ENCODE peak calls at places on chromosomes 16 and 17, in ten cellular contexts. One of them, this sample, is unnamed.

GRCh38 chr16:11327277-11328171 is 17.7 kb upstream of the RMI2 start:
- DNase-seq in substantia nigra: no peak
- DNase-seq in stimulated activated CD4-positive, alpha-beta T cell treated with anti-CD3 and anti-CD28 coated beads, Interleukin-15, amount 100 ng/mL, for 1 hour: no peak
- DNase-seq in T-helper 1 cell: no peak
- DNase-seq in heart left ventricle: peak
- DNase-seq in hepatocyte: no peak
- DNase-seq in head of caudate nucleus: no peak
- DNase-seq in MG63: no peak
- DNase-seq in stimulated activated CD8-positive, alpha-beta memory T cell treated with anti-CD3 and anti-CD28 coated beads, Interleukin-4, amount 100 ng/mL, for 1 hour: no peak
- DNase-seq in GM04504: no peak
- DNase-seq in this sample: no peak

GRCh38 chr16:69520413-69520799 is 45.4 kb upstream of the NFAT5 start:
- DNase-seq in substantia nigra: no peak
- DNase-seq in stimulated activated CD4-positive, alpha-beta T cell treated with anti-CD3 and anti-CD28 coated beads, Interleukin-15, amount 100 ng/mL, for 1 hour: no peak
- DNase-seq in T-helper 1 cell: no peak
- DNase-seq in heart left ventricle: no peak
- DNase-seq in hepatocyte: no peak
- DNase-seq in head of caudate nucleus: no peak
- DNase-seq in MG63: no peak
- DNase-seq in stimulated activated CD8-positive, alpha-beta memory T cell treated with anti-CD3 and anti-CD28 coated beads, Interleukin-4, amount 100 ng/mL, for 1 hour: no peak
- DNase-seq in GM04504: no peak
- DNase-seq in this sample: no peak

GRCh38 chr17:1644493-1645206 is 882 bp downstream of the SCARF1 start:
- DNase-seq in substantia nigra: no peak
- DNase-seq in stimulated activated CD4-positive, alpha-beta T cell treated with anti-CD3 and anti-CD28 coated beads, Interleukin-15, amount 100 ng/mL, for 1 hour: no peak
- DNase-seq in T-helper 1 cell: no peak
- DNase-seq in heart left ventricle: peak
- DNase-seq in hepatocyte: no peak
- DNase-seq in head of caudate nucleus: no peak
- DNase-seq in MG63: no peak
- DNase-seq in stimulated activated CD8-positive, alpha-beta memory T cell treated with anti-CD3 and anti-CD28 coated beads, Interleukin-4, amount 100 ng/mL, for 1 hour: no peak
- DNase-seq in GM04504: peak
- DNase-seq in this sample: no peak

GRCh38 chr17:16593356-16594102 is 24.5 kb upstream of the ZNF287 start:
- DNase-seq in substantia nigra: no peak
- DNase-seq in stimulated activated CD4-positive, alpha-beta T cell treated with anti-CD3 and anti-CD28 coated beads, Interleukin-15, amount 100 ng/mL, for 1 hour: no peak
- DNase-seq in T-helper 1 cell: no peak
- DNase-seq in heart left ventricle: no peak
- DNase-seq in hepatocyte: no peak
- DNase-seq in head of caudate nucleus: no peak
- DNase-seq in MG63: no peak
- DNase-seq in stimulated activated CD8-positive, alpha-beta memory T cell treated with anti-CD3 and anti-CD28 coated beads, Interleukin-4, amount 100 ng/mL, for 1 hour: no peak
- DNase-seq in GM04504: no peak
- DNase-seq in this sample: no peak

GRCh38 chr17:34314279-34314678 is 5.0 kb upstream of the CCL8 start:
- DNase-seq in substantia nigra: no peak
- DNase-seq in stimulated activated CD4-positive, alpha-beta T cell treated with anti-CD3 and anti-CD28 coated beads, Interleukin-15, amount 100 ng/mL, for 1 hour: no peak
- DNase-seq in T-helper 1 cell: no peak
- DNase-seq in heart left ventricle: no peak
- DNase-seq in hepatocyte: no peak
- DNase-seq in head of caudate nucleus: no peak
- DNase-seq in MG63: peak
- DNase-seq in stimulated activated CD8-positive, alpha-beta memory T cell treated with anti-CD3 and anti-CD28 coated beads, Interleukin-4, amount 100 ng/mL, for 1 hour: no peak
- DNase-seq in GM04504: no peak
- DNase-seq in this sample: no peak

GRCh38 chr16:80948886-80949502 is 57.7 kb downstream of the CMC2 start:
- DNase-seq in substantia nigra: no peak
- DNase-seq in stimulated activated CD4-positive, alpha-beta T cell treated with anti-CD3 and anti-CD28 coated beads, Interleukin-15, amount 100 ng/mL, for 1 hour: peak
- DNase-seq in T-helper 1 cell: no peak
- DNase-seq in heart left ventricle: peak
- DNase-seq in hepatocyte: peak
- DNase-seq in head of caudate nucleus: peak
- DNase-seq in MG63: no peak
- DNase-seq in stimulated activated CD8-positive, alpha-beta memory T cell treated with anti-CD3 and anti-CD28 coated beads, Interleukin-4, amount 100 ng/mL, for 1 hour: no peak
- DNase-seq in GM04504: no peak
- DNase-seq in this sample: peak

GRCh38 chr16:4825196-4825595 is 21.9 kb downstream of the GLYR1 start:
- DNase-seq in substantia nigra: no peak
- DNase-seq in stimulated activated CD4-positive, alpha-beta T cell treated with anti-CD3 and anti-CD28 coated beads, Interleukin-15, amount 100 ng/mL, for 1 hour: no peak
- DNase-seq in T-helper 1 cell: no peak
- DNase-seq in heart left ventricle: peak
- DNase-seq in hepatocyte: no peak
- DNase-seq in head of caudate nucleus: no peak
- DNase-seq in MG63: no peak
- DNase-seq in stimulated activated CD8-positive, alpha-beta memory T cell treated with anti-CD3 and anti-CD28 coated beads, Interleukin-4, amount 100 ng/mL, for 1 hour: no peak
- DNase-seq in GM04504: no peak
- DNase-seq in this sample: no peak

GRCh38 chr17:67829331-67829730 is 4.0 kb downstream of the BPTF start:
- DNase-seq in substantia nigra: no peak
- DNase-seq in stimulated activated CD4-positive, alpha-beta T cell treated with anti-CD3 and anti-CD28 coated beads, Interleukin-15, amount 100 ng/mL, for 1 hour: peak
- DNase-seq in T-helper 1 cell: peak
- DNase-seq in heart left ventricle: no peak
- DNase-seq in hepatocyte: no peak
- DNase-seq in head of caudate nucleus: no peak
- DNase-seq in MG63: no peak
- DNase-seq in stimulated activated CD8-positive, alpha-beta memory T cell treated with anti-CD3 and anti-CD28 coated beads, Interleukin-4, amount 100 ng/mL, for 1 hour: no peak
- DNase-seq in GM04504: no peak
- DNase-seq in this sample: no peak

GRCh38 chr16:14549789-14550153 is 80.3 kb downstream of the PARN start:
- DNase-seq in substantia nigra: no peak
- DNase-seq in stimulated activated CD4-positive, alpha-beta T cell treated with anti-CD3 and anti-CD28 coated beads, Interleukin-15, amount 100 ng/mL, for 1 hour: no peak
- DNase-seq in T-helper 1 cell: no peak
- DNase-seq in heart left ventricle: peak
- DNase-seq in hepatocyte: peak
- DNase-seq in head of caudate nucleus: no peak
- DNase-seq in MG63: no peak
- DNase-seq in stimulated activated CD8-positive, alpha-beta memory T cell treated with anti-CD3 and anti-CD28 coated beads, Interleukin-4, amount 100 ng/mL, for 1 hour: no peak
- DNase-seq in GM04504: no peak
- DNase-seq in this sample: no peak

GRCh38 chr17:69538795-69539194 is 124.3 kb downstream of the MAP2K6 start:
- DNase-seq in substantia nigra: no peak
- DNase-seq in stimulated activated CD4-positive, alpha-beta T cell treated with anti-CD3 and anti-CD28 coated beads, Interleukin-15, amount 100 ng/mL, for 1 hour: no peak
- DNase-seq in T-helper 1 cell: no peak
- DNase-seq in heart left ventricle: no peak
- DNase-seq in hepatocyte: no peak
- DNase-seq in head of caudate nucleus: no peak
- DNase-seq in MG63: no peak
- DNase-seq in stimulated activated CD8-positive, alpha-beta memory T cell treated with anti-CD3 and anti-CD28 coated beads, Interleukin-4, amount 100 ng/mL, for 1 hour: no peak
- DNase-seq in GM04504: no peak
- DNase-seq in this sample: no peak

GRCh38 chr17:44921122-44921882 is 6.0 kb upstream of the GFAP start:
- DNase-seq in substantia nigra: no peak
- DNase-seq in stimulated activated CD4-positive, alpha-beta T cell treated with anti-CD3 and anti-CD28 coated beads, Interleukin-15, amount 100 ng/mL, for 1 hour: no peak
- DNase-seq in T-helper 1 cell: no peak
- DNase-seq in heart left ventricle: peak
- DNase-seq in hepatocyte: no peak
- DNase-seq in head of caudate nucleus: no peak
- DNase-seq in MG63: no peak
- DNase-seq in stimulated activated CD8-positive, alpha-beta memory T cell treated with anti-CD3 and anti-CD28 coated beads, Interleukin-4, amount 100 ng/mL, for 1 hour: no peak
- DNase-seq in GM04504: no peak
- DNase-seq in this sample: no peak

GRCh38 chr17:50288306-50288705 is 14.0 kb downstream of the TMEM92 start:
- DNase-seq in substantia nigra: no peak
- DNase-seq in stimulated activated CD4-positive, alpha-beta T cell treated with anti-CD3 and anti-CD28 coated beads, Interleukin-15, amount 100 ng/mL, for 1 hour: no peak
- DNase-seq in T-helper 1 cell: no peak
- DNase-seq in heart left ventricle: no peak
- DNase-seq in hepatocyte: no peak
- DNase-seq in head of caudate nucleus: no peak
- DNase-seq in MG63: no peak
- DNase-seq in stimulated activated CD8-positive, alpha-beta memory T cell treated with anti-CD3 and anti-CD28 coated beads, Interleukin-4, amount 100 ng/mL, for 1 hour: no peak
- DNase-seq in GM04504: no peak
- DNase-seq in this sample: no peak

GRCh38 chr17:38604479-38605229 is 1.1 kb downstream of the SRCIN1 start:
- DNase-seq in substantia nigra: peak
- DNase-seq in stimulated activated CD4-positive, alpha-beta T cell treated with anti-CD3 and anti-CD28 coated beads, Interleukin-15, amount 100 ng/mL, for 1 hour: peak
- DNase-seq in T-helper 1 cell: no peak
- DNase-seq in heart left ventricle: no peak
- DNase-seq in hepatocyte: peak
- DNase-seq in head of caudate nucleus: peak
- DNase-seq in MG63: no peak
- DNase-seq in stimulated activated CD8-positive, alpha-beta memory T cell treated with anti-CD3 and anti-CD28 coated beads, Interleukin-4, amount 100 ng/mL, for 1 hour: no peak
- DNase-seq in GM04504: no peak
- DNase-seq in this sample: peak

GRCh38 chr17:57545836-57546305 is 199.2 kb downstream of the CCDC182 start:
- DNase-seq in substantia nigra: no peak
- DNase-seq in stimulated activated CD4-positive, alpha-beta T cell treated with anti-CD3 and anti-CD28 coated beads, Interleukin-15, amount 100 ng/mL, for 1 hour: no peak
- DNase-seq in T-helper 1 cell: no peak
- DNase-seq in heart left ventricle: no peak
- DNase-seq in hepatocyte: no peak
- DNase-seq in head of caudate nucleus: no peak
- DNase-seq in MG63: no peak
- DNase-seq in stimulated activated CD8-positive, alpha-beta memory T cell treated with anti-CD3 and anti-CD28 coated beads, Interleukin-4, amount 100 ng/mL, for 1 hour: no peak
- DNase-seq in GM04504: no peak
- DNase-seq in this sample: no peak

GRCh38 chr17:76014100-76014924 is 12.8 kb downstream of the EVPL start:
- DNase-seq in substantia nigra: no peak
- DNase-seq in stimulated activated CD4-positive, alpha-beta T cell treated with anti-CD3 and anti-CD28 coated beads, Interleukin-15, amount 100 ng/mL, for 1 hour: peak
- DNase-seq in T-helper 1 cell: peak
- DNase-seq in heart left ventricle: peak
- DNase-seq in hepatocyte: peak
- DNase-seq in head of caudate nucleus: peak
- DNase-seq in MG63: peak
- DNase-seq in stimulated activated CD8-positive, alpha-beta memory T cell treated with anti-CD3 and anti-CD28 coated beads, Interleukin-4, amount 100 ng/mL, for 1 hour: peak
- DNase-seq in GM04504: peak
- DNase-seq in this sample: peak

GRCh38 chr17:15457723-15458094 is 9.7 kb downstream of the CDRT4 start:
- DNase-seq in substantia nigra: no peak
- DNase-seq in stimulated activated CD4-positive, alpha-beta T cell treated with anti-CD3 and anti-CD28 coated beads, Interleukin-15, amount 100 ng/mL, for 1 hour: no peak
- DNase-seq in T-helper 1 cell: no peak
- DNase-seq in heart left ventricle: no peak
- DNase-seq in hepatocyte: no peak
- DNase-seq in head of caudate nucleus: peak
- DNase-seq in MG63: no peak
- DNase-seq in stimulated activated CD8-positive, alpha-beta memory T cell treated with anti-CD3 and anti-CD28 coated beads, Interleukin-4, amount 100 ng/mL, for 1 hour: no peak
- DNase-seq in GM04504: no peak
- DNase-seq in this sample: peak

This sample was measured in globus pallidus.